ENCODE peak calls at places on chromosomes 7 and 10, in four cellular contexts. P is K562, T is HepG2, E is GM12878. O is an unnamed sample.

GRCh38 chr10:132263866-132264265 is 43.9 kb downstream of the STK32C start:
- DNase-seq in T (no peak), E (no peak), P (no peak), O (no peak)

GRCh38 chr10:132961-133898 is 2.0 kb upstream of the ZMYND11 start:
- DNase-seq in E (no peak), T (peak), P (no peak), O (no peak)

GRCh38 chr10:598415-599170 is 90.9 kb downstream of the DIP2C start:
- DNase-seq in E (no peak), P (no peak), T (no peak), O (no peak)

GRCh38 chr7:12025246-12025645 is 185.8 kb upstream of the TMEM106B start:
- DNase-seq in E (no peak), T (no peak), P (no peak), O (no peak)

GRCh38 chr10:6493521-6494451 is 86.3 kb downstream of the PRKCQ start:
- DNase-seq in T (no peak), P (no peak), E (no peak), O (no peak)

GRCh38 chr7:40717242-40717641 is 582.4 kb downstream of the SUGCT start:
- DNase-seq in E (no peak), T (peak), P (no peak), O (peak)

GRCh38 chr7:19991936-19992335 is 218.5 kb upstream of the TMEM196 start:
- DNase-seq in E (no peak), P (no peak), T (no peak), O (no peak)

GRCh38 chr10:52864459-52865106 is 92.0 kb upstream of the MBL2 start:
- DNase-seq in T (peak), P (no peak), E (no peak), O (no peak)

GRCh38 chr10:133079836-133080682 is 7.7 kb upstream of the ADGRA1 start:
- DNase-seq in T (no peak), P (peak), E (no peak), O (peak)

GRCh38 chr10:124384591-124385190 is 34.0 kb downstream of the OAT start:
- DNase-seq in E (no peak), P (no peak), T (no peak), O (no peak)

GRCh38 chr7:94923412-94923811 is 16.0 kb downstream of the PPP1R9A start:
- DNase-seq in E (no peak), T (no peak), P (no peak), O (no peak)
- TF ChIP-seq SP1 in E (no peak), T (no peak), P (no peak), O (no peak)

GRCh38 chr10:55215699-55216098 is 414.7 kb upstream of the PCDH15 start:
- DNase-seq in E (no peak), T (no peak), P (no peak), O (no peak)
- TF ChIP-seq TARDBP in E (no peak), T (no peak), P (no peak), O (no peak)

GRCh38 chr7:30241767-30242166 is 42.6 kb upstream of the ZNRF2 start:
- DNase-seq in T (no peak), E (no peak), P (no peak), O (no peak)

GRCh38 chr7:30238721-30239441 is 45.5 kb upstream of the ZNRF2 start:
- DNase-seq in E (peak), P (no peak), T (peak), O (no peak)

GRCh38 chr7:30244340-30244739 is 40.1 kb upstream of the ZNRF2 start:
- DNase-seq in T (no peak), P (no peak), E (no peak), O (no peak)

GRCh38 chr7:30237271-30237695 is 47.1 kb upstream of the ZNRF2 start:
- DNase-seq in T (no peak), P (no peak), E (no peak), O (no peak)

DNA sequence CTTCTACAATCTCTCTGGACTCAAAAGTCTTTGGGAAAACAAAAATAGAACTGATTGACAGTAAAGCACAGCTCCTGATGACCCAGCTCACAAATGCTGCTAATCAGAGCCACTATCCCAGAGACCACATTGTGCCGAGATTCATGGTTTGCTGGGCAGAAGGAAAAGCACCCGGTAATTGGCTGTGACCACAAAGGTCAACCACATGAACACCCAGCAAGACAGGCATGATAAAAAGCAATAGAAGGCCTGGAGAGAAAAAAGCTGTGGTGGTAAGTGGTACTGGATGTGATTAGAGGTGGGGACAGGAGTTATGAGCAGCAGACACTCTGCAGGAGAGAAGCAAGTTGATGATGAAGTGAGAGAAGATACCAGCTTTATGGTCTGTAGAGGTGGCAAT is 44.0 kb upstream of the ZNRF2 start:
- DNase-seq in P (no peak), T (no peak), E (no peak), O (no peak)
- TF ChIP-seq FOXK2 in P (no peak), T (no peak), E (no peak), O (no peak)

GRCh38 chr7:101546308-101546936 is 82.7 kb downstream of the MYL10 start:
- DNase-seq in P (no peak), E (no peak), T (no peak), O (no peak)

GRCh38 chr7:101547022-101547915 is 81.8 kb downstream of the MYL10 start:
- DNase-seq in T (no peak), P (no peak), E (no peak), O (no peak)

GRCh38 chr7:101543846-101544245 is 85.2 kb downstream of the MYL10 start:
- DNase-seq in P (no peak), E (no peak), T (no peak), O (no peak)

GRCh38 chr7:101543242-101543766 is 85.8 kb downstream of the MYL10 start:
- DNase-seq in E (no peak), T (no peak), P (no peak), O (no peak)

DNA sequence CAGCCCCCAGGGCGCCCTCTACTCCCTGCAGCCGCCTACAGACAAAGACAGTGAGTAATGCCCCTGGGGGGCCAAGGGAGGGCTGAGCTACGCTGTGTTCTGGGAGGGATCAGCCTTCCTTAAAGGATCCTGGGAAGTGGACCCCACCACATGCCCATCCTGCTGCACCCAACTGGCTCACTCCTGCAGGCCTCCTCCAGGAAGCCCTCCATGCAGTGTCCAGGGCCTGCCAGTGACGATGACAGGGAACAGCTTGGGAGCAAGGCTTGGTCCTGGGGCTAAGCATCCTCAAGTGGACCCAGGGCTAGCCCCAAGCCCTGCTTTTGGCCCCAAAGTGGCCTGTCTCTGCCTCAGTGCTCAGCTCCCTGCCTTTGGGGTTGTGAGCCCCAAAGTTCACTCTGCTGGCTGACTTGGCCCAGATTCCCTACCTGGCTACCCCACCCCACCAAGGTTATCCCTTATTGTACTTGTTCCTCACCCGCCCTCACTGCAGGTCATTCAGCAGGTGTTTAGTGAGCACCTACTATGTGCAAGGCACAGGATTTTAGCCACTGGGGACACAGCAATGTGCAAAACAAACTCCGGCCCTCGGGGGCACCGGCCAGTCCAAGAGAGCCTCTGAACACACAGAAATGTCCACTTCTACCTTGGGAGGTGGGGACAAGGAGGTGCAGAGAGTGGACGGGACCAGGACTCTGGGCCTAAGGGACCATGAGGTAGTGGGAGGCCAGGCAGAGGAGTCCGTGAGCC is 83.5 kb downstream of the MYL10 start:
- DNase-seq in T (no peak), P (no peak), E (no peak), O (no peak)
- TF ChIP-seq SP1 in T (no peak), P (no peak), E (no peak), O (no peak)

DNA sequence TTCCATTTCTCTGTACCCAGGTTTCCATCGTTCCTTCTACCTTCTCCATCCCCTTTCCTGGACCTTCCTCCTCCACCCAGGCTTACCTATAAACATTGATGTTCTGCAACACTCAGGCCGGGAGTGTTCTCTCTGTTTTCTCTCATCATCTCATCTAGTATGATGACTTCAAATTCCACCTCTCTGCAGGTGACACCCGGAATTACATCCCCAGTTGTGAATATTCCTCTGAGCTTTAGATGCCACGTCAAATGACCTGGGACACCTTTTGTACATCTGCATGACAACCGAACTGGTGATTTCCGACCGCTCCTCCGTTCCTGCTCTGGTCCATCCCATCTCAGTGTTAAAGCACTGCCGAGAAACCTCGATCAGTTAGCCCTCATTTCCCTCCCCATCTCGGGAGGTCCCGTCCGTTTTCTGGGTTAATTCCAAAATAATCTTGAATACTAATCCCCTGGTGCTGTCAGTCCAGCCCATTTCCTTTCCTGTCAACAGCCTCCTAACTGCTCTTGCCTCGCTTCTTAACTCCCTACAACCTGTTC is 76.7 kb upstream of the SAMD8 start:
- DNase-seq in E (no peak), T (no peak), P (no peak), O (no peak)
- TF ChIP-seq TARDBP in E (no peak), T (no peak), P (no peak), O (no peak)